ENCODE peak calls at places on chromosomes 3 and 15, in five cellular contexts. K is IMR-90, R is HFFc6, P is heart left ventricle, Q is progenitor cell of endocrine pancreas. F is an unnamed sample.

GRCh38 chr3:189714991-189715961 is 84.1 kb downstream of the TP63 start:
- DNase-seq in K (peak), R (no peak), Q (no peak), P (no peak), F (no peak)

GRCh38 chr3:11146771-11147363 is 7.4 kb upstream of the HRH1 start:
- DNase-seq in K (no peak), Q (no peak), R (no peak), P (no peak), F (no peak)

GRCh38 chr3:108959017-108959416 is 5.3 kb upstream of the GUCA1C start:
- DNase-seq in P (no peak), K (no peak), Q (no peak), R (no peak), F (peak)

GRCh38 chr3:158570999-158571702 is at the start of gene MLF1:
- DNase-seq in Q (peak), P (peak), R (peak), K (peak), F (peak)

GRCh38 chr3:187017511-187018230 is 87.3 kb downstream of the ST6GAL1 start:
- DNase-seq in R (no peak), P (no peak), Q (no peak), K (no peak), F (no peak)

GRCh38 chr15:32956006-32956405 is 238.2 kb downstream of the GREM1 start:
- DNase-seq in Q (no peak), P (no peak), R (peak), K (peak), F (peak)

GRCh38 chr3:184117649-184118048 is 17.5 kb upstream of the EIF2B5 start:
- DNase-seq in R (no peak), K (no peak), P (no peak), Q (no peak), F (peak)

GRCh38 chr3:89847955-89848354 is 740.5 kb downstream of the EPHA3 start:
- DNase-seq in K (no peak), Q (no peak), R (no peak), P (no peak), F (no peak)

GRCh38 chr3:64224826-64225606 is at the start of gene PRICKLE2:
- DNase-seq in K (peak), Q (peak), P (peak), R (peak), F (peak)
- TF ChIP-seq CTCF in K (peak), Q (peak), P (peak), R (peak), F (no peak)

DNA sequence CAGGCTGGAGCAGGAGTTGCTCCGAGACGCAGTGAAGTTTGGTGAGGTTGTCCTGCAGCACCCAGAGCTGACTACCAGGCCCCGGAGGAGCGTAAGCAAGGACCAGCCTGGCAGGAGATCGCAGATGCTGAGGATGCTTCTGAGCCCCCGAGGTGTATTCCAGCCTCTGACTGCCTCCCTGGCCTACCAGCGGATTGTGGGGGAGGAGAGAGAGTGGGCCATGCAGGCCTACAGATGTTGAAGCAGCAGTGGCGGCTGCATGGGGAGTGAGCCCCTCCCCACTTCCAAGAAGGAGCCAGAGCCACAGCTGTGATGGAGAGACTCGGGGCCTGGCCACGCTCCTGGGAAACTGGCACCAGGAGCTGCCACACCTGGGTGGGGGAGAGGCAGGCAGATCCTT is 302.5 kb upstream of the PROK2 start:
- DNase-seq in Q (no peak), R (no peak), P (no peak), K (no peak), F (no peak)
- TF ChIP-seq CTCF in Q (no peak), R (no peak), P (no peak), K (no peak), F (no peak)

DNA sequence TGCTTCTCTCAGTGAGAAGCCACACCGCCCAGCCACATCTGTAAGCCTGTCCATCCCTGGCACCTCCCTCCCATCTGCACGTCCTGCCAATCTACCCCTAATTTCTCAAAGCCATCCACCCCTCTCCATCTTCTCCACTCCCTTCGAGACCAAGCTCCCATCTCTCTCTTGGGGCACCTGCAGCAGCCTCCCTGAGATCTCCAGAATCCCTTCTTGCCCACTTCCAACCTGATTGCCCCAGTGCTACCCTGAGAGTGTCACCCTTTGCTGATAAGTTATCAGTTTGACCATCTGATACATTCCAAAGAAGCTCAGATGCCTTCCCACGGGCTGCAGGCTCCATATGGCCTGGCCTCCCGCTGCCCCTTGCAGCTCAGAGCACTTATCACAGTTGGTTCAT is 496.1 kb downstream of the SHQ1 start:
- DNase-seq in K (no peak), R (no peak), Q (no peak), P (no peak), F (no peak)
- TF ChIP-seq CTCF in K (no peak), R (no peak), Q (no peak), P (no peak), F (no peak)

GRCh38 chr15:75450307-75451201 is 936 bp downstream of the SIN3A start:
- DNase-seq in K (peak), P (peak), Q (peak), R (peak), F (peak)
- TF ChIP-seq CTCF in K (no peak), P (no peak), Q (peak), R (peak), F (no peak)

GRCh38 chr15:41577863-41578735 is 19.1 kb downstream of the TYRO3 start:
- DNase-seq in K (no peak), R (no peak), P (no peak), Q (no peak), F (no peak)

GRCh38 chr15:41578736-41579383 is 19.8 kb downstream of the TYRO3 start:
- DNase-seq in Q (no peak), R (no peak), P (no peak), K (no peak), F (no peak)

GRCh38 chr15:41584636-41585139 is 25.7 kb downstream of the TYRO3 start:
- DNase-seq in P (no peak), Q (no peak), R (no peak), K (no peak), F (peak)

GRCh38 chr15:41583795-41584194 is 24.8 kb downstream of the TYRO3 start:
- DNase-seq in Q (no peak), P (no peak), K (no peak), R (no peak), F (no peak)

DNA sequence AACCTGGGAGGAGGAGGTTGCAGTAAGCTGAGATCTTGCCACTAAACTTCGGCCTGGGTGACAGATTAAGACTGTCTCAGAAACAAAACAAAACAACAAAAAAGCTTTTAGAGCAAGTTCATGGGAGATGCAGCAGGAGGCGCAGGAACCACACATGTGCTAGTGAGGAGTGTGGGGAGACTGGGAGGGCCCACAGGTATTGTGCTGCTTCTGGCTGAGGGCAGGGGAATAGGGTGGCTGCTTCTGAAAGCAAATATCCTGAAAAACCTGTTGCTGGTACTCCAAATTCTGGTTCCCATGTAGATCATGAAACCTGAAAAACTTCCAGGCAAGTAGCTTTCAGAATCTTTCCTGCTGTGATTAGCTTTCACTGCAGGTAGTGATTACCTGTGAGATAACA is 22.1 kb downstream of the TYRO3 start:
- DNase-seq in R (no peak), P (no peak), Q (no peak), K (no peak), F (peak)
- TF ChIP-seq CTCF in R (peak), P (no peak), Q (peak), K (peak), F (peak)

GRCh38 chr15:61668444-61668843 is 391.8 kb downstream of the VPS13C start:
- DNase-seq in Q (no peak), K (no peak), R (no peak), P (no peak), F (no peak)
- TF ChIP-seq CTCF in Q (no peak), K (no peak), R (no peak), P (no peak), F (no peak)

DNA sequence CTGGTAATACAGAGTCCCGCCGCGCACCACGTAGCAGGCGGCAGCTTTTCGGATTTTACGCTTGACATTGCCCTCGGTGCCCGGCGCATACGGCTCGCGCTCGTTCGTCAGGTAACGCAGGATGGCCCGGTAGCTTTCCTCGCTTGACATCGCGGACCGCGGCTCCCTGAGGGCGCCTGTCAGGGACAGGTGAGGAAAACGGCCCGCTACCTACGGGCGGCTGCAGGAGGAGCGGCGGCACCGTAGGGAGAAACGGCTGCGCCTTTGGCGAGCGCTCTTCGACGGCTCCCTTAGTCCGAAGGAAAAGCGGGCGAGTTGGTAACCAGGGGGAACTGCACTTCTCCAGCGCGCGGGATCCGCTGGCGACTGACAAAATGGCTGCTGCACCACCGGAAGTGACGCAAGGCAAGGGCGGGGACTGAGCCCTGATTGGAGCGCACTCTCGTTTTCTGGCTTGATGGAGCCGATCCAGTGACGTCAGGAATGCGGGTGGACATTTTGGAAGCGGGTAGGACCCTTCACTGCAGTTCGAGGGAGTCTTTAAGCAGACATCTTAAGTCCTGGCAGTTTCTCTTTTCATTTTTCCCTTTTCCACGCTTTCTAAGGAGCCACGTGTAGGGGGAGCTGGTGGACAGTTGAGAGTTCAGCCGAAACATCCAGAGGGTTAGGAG is at the start of gene ZBTB11:
- DNase-seq in Q (peak), R (peak), P (peak), K (peak), F (peak)
- TF ChIP-seq CTCF in Q (peak), R (peak), P (peak), K (peak), F (peak)

GRCh38 chr15:31442203-31443090 is 115.8 kb downstream of the KLF13 start:
- DNase-seq in P (no peak), R (peak), Q (no peak), K (peak), F (peak)

GRCh38 chr15:31437686-31438085 is 111.1 kb downstream of the KLF13 start:
- DNase-seq in P (no peak), R (no peak), Q (no peak), K (no peak), F (no peak)

GRCh38 chr15:31438601-31439265 is 112.1 kb downstream of the KLF13 start:
- DNase-seq in P (no peak), R (no peak), Q (no peak), K (no peak), F (no peak)

GRCh38 chr15:31440754-31441298 is 114.2 kb downstream of the KLF13 start:
- DNase-seq in P (peak), K (peak), Q (no peak), R (no peak), F (peak)

GRCh38 chr15:31439328-31439727 is 112.7 kb downstream of the KLF13 start:
- DNase-seq in Q (no peak), P (no peak), K (no peak), R (no peak), F (peak)
- TF ChIP-seq CTCF in Q (peak), P (peak), K (no peak), R (peak), F (peak)

F was measured in GM23338.